ENCODE peak calls at places on chromosomes 12 and 14, in six cellular contexts. One of them, this sample, is unnamed.

GRCh38 chr12:62813031-62813829 is 121.7 kb downstream of the PPM1H start:
- DNase-seq in H9: peak
- DNase-seq in neuronal stem cell: peak
- DNase-seq in H1: peak
- DNase-seq in mesenchymal stem cell: peak
- DNase-seq in IMR-90: peak
- DNase-seq in this sample: peak

GRCh38 chr14:88613552-88614010 is 50.7 kb downstream of the ZC3H14 start:
- DNase-seq in IMR-90: peak
- DNase-seq in H1: no peak
- DNase-seq in H9: no peak
- DNase-seq in mesenchymal stem cell: peak
- DNase-seq in neuronal stem cell: no peak
- DNase-seq in this sample: no peak

GRCh38 chr14:77083082-77083481 is 15.0 kb upstream of the CIPC start:
- DNase-seq in H1: no peak
- DNase-seq in mesenchymal stem cell: no peak
- DNase-seq in H9: no peak
- DNase-seq in IMR-90: no peak
- DNase-seq in neuronal stem cell: no peak
- DNase-seq in this sample: no peak

GRCh38 chr14:59582845-59583509 is 6.4 kb upstream of the CCDC175 start:
- DNase-seq in H9: peak
- DNase-seq in IMR-90: no peak
- DNase-seq in neuronal stem cell: no peak
- DNase-seq in mesenchymal stem cell: peak
- DNase-seq in H1: peak
- DNase-seq in this sample: no peak

GRCh38 chr14:93114068-93114710 is 1.5 kb downstream of the ITPK1 start:
- DNase-seq in neuronal stem cell: peak
- DNase-seq in mesenchymal stem cell: no peak
- DNase-seq in H9: no peak
- DNase-seq in H1: no peak
- DNase-seq in IMR-90: no peak
- DNase-seq in this sample: no peak

GRCh38 chr14:20750194-20750593 is 4.5 kb downstream of the EDDM3A start:
- DNase-seq in mesenchymal stem cell: no peak
- DNase-seq in neuronal stem cell: no peak
- DNase-seq in H9: no peak
- DNase-seq in IMR-90: no peak
- DNase-seq in H1: no peak
- DNase-seq in this sample: no peak

GRCh38 chr12:124917841-124918621 is 3.6 kb upstream of the UBC start:
- DNase-seq in neuronal stem cell: no peak
- DNase-seq in mesenchymal stem cell: no peak
- DNase-seq in H1: no peak
- DNase-seq in IMR-90: peak
- DNase-seq in H9: no peak
- DNase-seq in this sample: peak

GRCh38 chr14:69046468-69046867 is 67.4 kb upstream of the ACTN1 start:
- DNase-seq in mesenchymal stem cell: no peak
- DNase-seq in H1: no peak
- DNase-seq in H9: no peak
- DNase-seq in neuronal stem cell: no peak
- DNase-seq in IMR-90: peak
- DNase-seq in this sample: no peak

GRCh38 chr12:90036641-90037040 is 328.0 kb upstream of the ATP2B1 start:
- DNase-seq in neuronal stem cell: no peak
- DNase-seq in IMR-90: peak
- DNase-seq in H9: no peak
- DNase-seq in H1: no peak
- DNase-seq in mesenchymal stem cell: no peak
- DNase-seq in this sample: no peak

GRCh38 chr12:1380171-1380974 is 214.0 kb downstream of the FBXL14 start:
- DNase-seq in H9: no peak
- DNase-seq in mesenchymal stem cell: no peak
- DNase-seq in H1: no peak
- DNase-seq in IMR-90: no peak
- DNase-seq in neuronal stem cell: peak
- DNase-seq in this sample: no peak

GRCh38 chr12:4330203-4330602 is 9.2 kb downstream of the TIGAR start:
- DNase-seq in H1: no peak
- DNase-seq in mesenchymal stem cell: no peak
- DNase-seq in IMR-90: no peak
- DNase-seq in neuronal stem cell: no peak
- DNase-seq in H9: no peak
- DNase-seq in this sample: peak

GRCh38 chr14:35556548-35556947 is 22.6 kb downstream of the INSM2 start:
- DNase-seq in H1: no peak
- DNase-seq in H9: no peak
- DNase-seq in mesenchymal stem cell: no peak
- DNase-seq in neuronal stem cell: no peak
- DNase-seq in IMR-90: no peak
- DNase-seq in this sample: no peak
- H3K14ac ChIP-seq in H1: no peak
- H3K14ac ChIP-seq in H9: no peak
- H3K14ac ChIP-seq in mesenchymal stem cell: no peak
- H3K14ac ChIP-seq in neuronal stem cell: no peak
- H3K14ac ChIP-seq in IMR-90: no peak
- H3K14ac ChIP-seq in this sample: no peak

DNA sequence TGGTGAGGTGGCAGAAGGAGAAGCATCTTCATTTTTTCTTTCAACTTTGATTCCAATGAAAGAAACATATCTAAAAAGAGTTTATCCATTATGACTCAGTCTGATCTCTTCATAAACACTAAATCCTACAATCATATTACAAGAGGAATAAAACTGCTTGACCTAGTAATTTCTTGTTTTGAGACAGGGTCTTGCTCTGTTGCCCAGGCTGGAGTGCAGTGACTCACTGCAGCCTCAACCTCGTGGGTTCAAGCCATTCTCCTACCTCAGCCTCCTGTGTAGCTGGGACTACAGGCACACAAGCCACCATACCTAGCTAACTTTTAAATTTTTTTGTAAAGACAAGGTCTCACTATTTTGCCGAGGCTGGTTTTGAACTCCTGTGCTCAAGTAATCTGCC is 147.2 kb downstream of the NDUFA12 start:
- DNase-seq in mesenchymal stem cell: no peak
- DNase-seq in neuronal stem cell: no peak
- DNase-seq in H9: no peak
- DNase-seq in IMR-90: no peak
- DNase-seq in H1: no peak
- DNase-seq in this sample: no peak
- H3K14ac ChIP-seq in mesenchymal stem cell: no peak
- H3K14ac ChIP-seq in neuronal stem cell: no peak
- H3K14ac ChIP-seq in H9: no peak
- H3K14ac ChIP-seq in IMR-90: no peak
- H3K14ac ChIP-seq in H1: no peak
- H3K14ac ChIP-seq in this sample: no peak

GRCh38 chr14:42248131-42248530 is 641.5 kb downstream of the LRFN5 start:
- DNase-seq in H1: no peak
- DNase-seq in neuronal stem cell: no peak
- DNase-seq in mesenchymal stem cell: no peak
- DNase-seq in IMR-90: no peak
- DNase-seq in H9: no peak
- DNase-seq in this sample: no peak
- H3K14ac ChIP-seq in H1: no peak
- H3K14ac ChIP-seq in neuronal stem cell: no peak
- H3K14ac ChIP-seq in mesenchymal stem cell: no peak
- H3K14ac ChIP-seq in IMR-90: no peak
- H3K14ac ChIP-seq in H9: no peak
- H3K14ac ChIP-seq in this sample: no peak

DNA sequence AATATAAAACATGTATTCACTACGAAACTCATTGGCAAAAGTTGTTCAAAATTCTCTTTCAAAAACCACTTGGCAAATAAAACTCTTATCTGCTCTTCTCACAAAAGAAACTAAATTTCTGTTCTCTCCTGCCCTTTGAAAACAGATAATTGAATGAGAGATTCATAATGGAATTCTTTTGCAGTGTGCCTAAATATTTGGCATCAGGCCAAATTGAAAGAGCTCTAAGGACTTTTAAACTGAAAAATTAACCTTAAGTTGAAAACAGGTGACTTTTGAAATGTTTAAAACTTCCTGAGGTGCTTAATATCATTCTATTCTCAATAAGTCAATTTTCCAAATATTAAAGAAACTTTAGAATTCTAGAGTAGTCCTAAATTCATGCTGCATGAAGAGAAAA is 136.4 kb downstream of the FSCB start:
- DNase-seq in H1: no peak
- DNase-seq in IMR-90: no peak
- DNase-seq in neuronal stem cell: no peak
- DNase-seq in mesenchymal stem cell: no peak
- DNase-seq in H9: no peak
- DNase-seq in this sample: no peak
- H3K14ac ChIP-seq in H1: no peak
- H3K14ac ChIP-seq in IMR-90: no peak
- H3K14ac ChIP-seq in neuronal stem cell: no peak
- H3K14ac ChIP-seq in mesenchymal stem cell: no peak
- H3K14ac ChIP-seq in H9: no peak
- H3K14ac ChIP-seq in this sample: no peak

DNA sequence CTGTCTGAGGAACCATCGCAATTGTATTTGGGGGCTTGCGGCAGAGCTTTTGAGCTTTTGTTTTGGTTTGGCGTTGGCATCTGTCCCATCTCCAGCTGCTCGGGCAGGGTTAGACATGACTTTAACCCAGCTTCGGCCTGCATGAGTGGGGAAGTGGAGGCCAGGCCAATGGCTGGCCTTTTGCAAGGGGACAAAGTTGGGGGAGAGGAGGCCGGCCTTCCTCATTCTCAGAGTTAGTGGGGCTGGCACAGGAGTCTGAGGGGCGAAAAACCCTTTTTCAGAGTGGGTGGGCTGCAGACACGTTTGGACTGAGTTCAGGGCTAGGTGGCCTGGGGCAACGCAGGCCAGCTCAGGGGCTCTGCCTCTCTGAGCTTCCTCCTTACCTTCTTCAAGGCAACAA is 5.2 kb downstream of the KRT82 start:
- DNase-seq in mesenchymal stem cell: no peak
- DNase-seq in H1: no peak
- DNase-seq in neuronal stem cell: no peak
- DNase-seq in IMR-90: no peak
- DNase-seq in H9: no peak
- DNase-seq in this sample: no peak
- H3K14ac ChIP-seq in mesenchymal stem cell: no peak
- H3K14ac ChIP-seq in H1: no peak
- H3K14ac ChIP-seq in neuronal stem cell: no peak
- H3K14ac ChIP-seq in IMR-90: no peak
- H3K14ac ChIP-seq in H9: no peak
- H3K14ac ChIP-seq in this sample: no peak

DNA sequence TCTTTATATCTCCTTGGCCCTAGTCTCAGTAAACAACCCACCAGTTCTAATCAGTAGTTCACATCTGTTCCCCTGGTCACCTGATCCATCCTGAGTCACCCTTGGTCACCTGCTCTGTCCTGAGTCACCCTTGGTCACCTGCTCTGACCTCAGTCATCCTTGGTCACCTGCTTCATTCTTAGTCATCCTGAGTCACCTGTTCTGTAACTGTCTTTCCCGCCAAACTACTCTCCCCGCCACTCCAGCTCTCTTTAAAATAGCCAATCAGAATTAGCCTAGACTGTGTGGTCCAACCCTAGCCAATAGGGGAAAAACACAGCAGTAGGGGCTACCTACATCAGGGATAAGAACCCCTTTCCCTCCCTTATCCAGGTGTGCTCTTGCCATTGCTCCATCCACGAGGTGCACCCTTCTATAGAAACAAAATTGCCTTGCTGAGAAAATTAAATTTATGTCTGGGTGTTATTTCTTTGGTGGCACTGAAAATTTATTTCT is 245.4 kb upstream of the DIO3 start:
- DNase-seq in H1: peak
- DNase-seq in IMR-90: no peak
- DNase-seq in mesenchymal stem cell: no peak
- DNase-seq in H9: no peak
- DNase-seq in neuronal stem cell: no peak
- DNase-seq in this sample: peak
- H3K14ac ChIP-seq in H1: no peak
- H3K14ac ChIP-seq in IMR-90: no peak
- H3K14ac ChIP-seq in mesenchymal stem cell: no peak
- H3K14ac ChIP-seq in H9: no peak
- H3K14ac ChIP-seq in neuronal stem cell: no peak
- H3K14ac ChIP-seq in this sample: no peak